ENCODE peak calls at places on chromosome 18, in four cellular contexts. Q is BJ, J is cardiac muscle cell, U is aorta. Y is an unnamed sample.

GRCh38 chr18:63869374-63869773 is 18.1 kb upstream of the SERPINB2 start:
- DNase-seq in U (no peak), Q (peak), J (no peak), Y (no peak)

GRCh38 chr18:32257073-32257780 is 67.4 kb downstream of the MEP1B start:
- DNase-seq in U (no peak), Q (no peak), J (no peak), Y (no peak)

GRCh38 chr18:77025123-77025522 is 107.5 kb downstream of the MBP start:
- DNase-seq in J (no peak), U (no peak), Q (no peak), Y (no peak)

GRCh38 chr18:35605686-35606417 is 24.3 kb downstream of the GALNT1 start:
- DNase-seq in Q (no peak), J (no peak), U (no peak), Y (no peak)

GRCh38 chr18:62106271-62106670 is 80.6 kb downstream of the PIGN start:
- DNase-seq in Q (no peak), U (no peak), J (no peak), Y (no peak)

GRCh38 chr18:1488957-1489356 is 584.3 kb downstream of the ADCYAP1 start:
- DNase-seq in Q (no peak), U (no peak), J (no peak), Y (no peak)

GRCh38 chr18:79100944-79101343 is 31.8 kb downstream of the ATP9B start:
- DNase-seq in J (no peak), Q (no peak), U (no peak), Y (no peak)

GRCh38 chr18:77314952-77315351 is 65.3 kb downstream of the GALR1 start:
- DNase-seq in U (no peak), J (no peak), Q (no peak), Y (no peak)

GRCh38 chr18:27645929-27646328 is 460.8 kb upstream of the CHST9 start:
- DNase-seq in J (no peak), U (no peak), Q (no peak), Y (no peak)

GRCh38 chr18:6744816-6745455 is 15.4 kb downstream of the ARHGAP28 start:
- DNase-seq in U (no peak), J (no peak), Q (no peak), Y (no peak)

GRCh38 chr18:48743046-48743445 is 204.2 kb downstream of the CTIF start:
- DNase-seq in Q (peak), J (peak), U (peak), Y (no peak)

DNA sequence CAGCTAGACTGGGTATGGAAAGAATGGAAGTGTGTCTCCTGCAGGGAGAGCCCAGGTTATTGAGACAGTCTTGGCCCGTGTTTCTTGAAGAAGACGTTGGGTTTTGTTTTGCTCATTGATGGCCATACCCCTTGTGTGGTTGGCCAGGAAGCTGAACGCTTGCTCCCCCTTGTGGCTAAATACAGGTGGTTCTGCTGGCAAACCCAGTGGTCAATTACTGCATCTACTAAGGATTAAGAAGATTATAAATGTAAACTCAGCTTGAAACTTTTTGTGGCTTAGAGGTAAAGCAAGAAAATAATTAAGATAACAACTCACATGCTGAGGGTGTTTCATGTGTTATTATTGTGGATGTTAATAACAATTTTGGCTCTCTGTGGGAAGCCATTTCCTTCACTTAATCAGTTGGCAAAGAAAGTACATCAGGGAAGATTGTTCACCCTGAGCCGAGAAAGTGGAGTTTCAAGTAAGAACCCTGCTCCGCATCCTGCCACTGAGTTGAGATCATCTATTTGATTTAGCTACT is 91.8 kb downstream of the NEDD4L start:
- DNase-seq in J (peak), U (no peak), Q (no peak), Y (no peak)
- H3K4me3 ChIP-seq in J (no peak), U (no peak), Q (no peak), Y (no peak)

DNA sequence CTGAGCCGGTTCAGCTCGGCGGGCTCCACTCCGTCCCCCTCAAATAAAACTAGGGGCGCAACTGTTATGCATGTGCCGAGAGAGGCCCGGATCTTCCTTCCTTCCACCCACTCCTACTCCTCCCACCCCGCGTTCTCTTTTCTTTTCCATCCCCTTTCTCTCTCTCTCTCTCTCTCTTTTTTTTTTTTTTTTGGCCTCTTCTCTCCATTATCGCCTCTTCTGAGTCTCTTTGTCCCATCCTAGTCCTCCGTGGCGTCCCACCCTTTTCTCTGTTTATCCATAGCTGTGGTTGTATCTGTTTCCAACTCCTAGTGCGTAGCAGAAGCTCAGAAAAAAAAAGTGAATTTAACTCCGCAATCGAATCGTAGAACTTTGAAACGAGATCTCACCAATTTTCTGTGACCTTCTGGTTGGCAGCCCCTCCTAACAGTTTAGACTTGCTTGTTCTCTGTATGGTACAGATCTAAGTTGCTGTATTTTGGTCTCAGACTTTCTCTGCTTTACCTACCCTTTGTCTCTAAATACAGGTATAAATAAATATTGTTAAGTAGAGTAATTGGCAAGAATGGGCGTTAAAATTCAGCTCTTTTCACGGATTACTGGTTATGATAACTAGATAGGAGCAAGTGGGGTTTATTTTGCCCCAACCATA is 3.6 kb downstream of the RAX start:
- DNase-seq in U (no peak), Q (no peak), J (no peak), Y (no peak)
- H3K4me3 ChIP-seq in U (no peak), Q (no peak), J (peak), Y (peak)

GRCh38 chr18:8706545-8706980 is 1.2 kb downstream of the MTCL1 start:
- DNase-seq in Q (no peak), U (no peak), J (peak), Y (peak)

GRCh38 chr18:8707946-8708345 is 2.6 kb downstream of the MTCL1 start:
- DNase-seq in U (no peak), Q (no peak), J (no peak), Y (no peak)

GRCh38 chr18:8709248-8710059 is 4.1 kb downstream of the MTCL1 start:
- DNase-seq in J (no peak), Q (no peak), U (no peak), Y (no peak)

GRCh38 chr18:8706981-8707940 is 1.9 kb downstream of the MTCL1 start:
- DNase-seq in J (peak), U (peak), Q (no peak), Y (peak)

GRCh38 chr18:8708670-8709069 is 3.3 kb downstream of the MTCL1 start:
- DNase-seq in J (no peak), U (no peak), Q (no peak), Y (no peak)
- H3K4me3 ChIP-seq in J (no peak), U (no peak), Q (peak), Y (no peak)

GRCh38 chr18:70700496-70700895 is 411.7 kb downstream of the SOCS6 start:
- DNase-seq in Q (no peak), U (no peak), J (no peak), Y (no peak)

GRCh38 chr18:70693196-70693595 is 404.4 kb downstream of the SOCS6 start:
- DNase-seq in Q (no peak), U (no peak), J (peak), Y (no peak)

GRCh38 chr18:70698574-70698973 is 409.7 kb downstream of the SOCS6 start:
- DNase-seq in J (no peak), Q (no peak), U (no peak), Y (no peak)
- H3K4me3 ChIP-seq in J (no peak), Q (no peak), U (no peak), Y (no peak)

DNA sequence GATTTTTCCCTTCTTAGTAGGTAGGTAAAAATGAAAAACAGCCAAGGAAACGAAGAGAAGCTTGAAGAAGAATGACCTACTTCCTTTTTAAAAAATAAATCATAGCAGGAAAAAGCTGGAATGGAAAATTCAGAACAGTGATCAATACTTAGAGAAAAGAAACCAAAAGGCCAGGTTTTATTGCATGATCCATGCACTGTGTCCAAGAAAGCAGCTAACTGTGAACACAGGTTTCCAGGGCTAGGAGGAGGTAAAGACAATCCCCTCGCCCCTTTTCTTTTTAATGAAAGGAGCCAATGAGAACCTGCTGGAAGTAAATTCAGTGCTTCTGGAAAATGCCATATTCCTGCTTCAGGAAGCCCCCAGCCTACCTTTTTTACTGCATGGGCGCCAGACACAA is 47.2 kb downstream of the BOD1L2 start:
- DNase-seq in Q (no peak), J (no peak), U (no peak), Y (no peak)
- H3K4me3 ChIP-seq in Q (no peak), J (no peak), U (no peak), Y (no peak)